ENCODE peak calls at places on chromosomes 5 and 9, in four cellular contexts. T, M, D and K are unnamed samples.

GRCh38 chr5:72268753-72269410 is 51.2 kb downstream of the MRPS27 start:
- DNase-seq in T (no peak), M (peak; percentile 64), D (no peak), K (peak; percentile 37)

GRCh38 chr9:110650991-110651411 is 17.6 kb upstream of the MUSK start:
- DNase-seq in T (no peak), M (peak; percentile 56), D (peak; percentile 99), K (no peak)

GRCh38 chr9:105993921-105994715 is 299.8 kb downstream of the TMEM38B start:
- DNase-seq in T (no peak), M (no peak), D (no peak), K (no peak)

GRCh38 chr5:162323471-162323870 is 255.9 kb downstream of the GABRG2 start:
- DNase-seq in T (no peak), M (peak; percentile 53), D (no peak), K (no peak)

GRCh38 chr5:176921669-176922196 is 22.6 kb upstream of the HK3 start:
- DNase-seq in T (no peak), M (no peak), D (no peak), K (no peak)

GRCh38 chr9:113809192-113809482 is 67.0 kb upstream of the ZNF618 start:
- DNase-seq in T (no peak), M (no peak), D (no peak), K (no peak)

GRCh38 chr5:140565780-140566095 is 1.1 kb downstream of the SLC35A4 start:
- DNase-seq in T (no peak), M (peak; percentile 49), D (no peak), K (no peak)

GRCh38 chr9:26375448-26375847 is 517.2 kb downstream of the CAAP1 start:
- DNase-seq in T (no peak), M (no peak), D (no peak), K (no peak)

GRCh38 chr9:81397735-81398381 is 291.5 kb downstream of the TLE1 start:
- DNase-seq in T (no peak), M (no peak), D (no peak), K (no peak)

GRCh38 chr5:138000102-138000723 is 32.7 kb downstream of the FAM13B start:
- DNase-seq in T (peak; percentile 16), M (peak; percentile 5), D (no peak), K (no peak)

GRCh38 chr5:151357792-151358191 is 10.4 kb upstream of the SLC36A2 start:
- DNase-seq in T (no peak), M (no peak), D (no peak), K (no peak)

GRCh38 chr5:178186417-178186816 is 754 bp downstream of the GMCL2 start:
- DNase-seq in T (no peak), M (no peak), D (no peak), K (no peak)

GRCh38 chr5:162485666-162486292 is 418.2 kb downstream of the GABRG2 start:
- DNase-seq in T (no peak), M (peak; percentile 4), D (no peak), K (no peak)

GRCh38 chr5:21810737-21811316 is 1042.3 kb downstream of the CDH12 start:
- DNase-seq in T (peak; percentile 4), M (peak; percentile 18), D (no peak), K (no peak)

GRCh38 chr5:59079622-59080620 is 497.0 kb downstream of the RAB3C start:
- DNase-seq in T (no peak), M (peak; percentile 73), D (peak; percentile 70), K (no peak)

GRCh38 chr5:91266184-91266705 is 116.9 kb downstream of the ARRDC3 start:
- DNase-seq in T (peak; percentile 74), M (peak; percentile 34), D (no peak), K (no peak)

GRCh38 chr5:11062379-11062778 is 301.3 kb upstream of the DAP start:
- DNase-seq in T (no peak), M (no peak), D (no peak), K (no peak)

GRCh38 chr9:116387934-116388714 is 234.5 kb downstream of the PAPPA start:
- DNase-seq in T (no peak), M (no peak), D (no peak), K (no peak)

GRCh38 chr5:1565737-1566734 is 42.3 kb upstream of the LPCAT1 start:
- DNase-seq in T (no peak), M (no peak), D (no peak), K (no peak)

GRCh38 chr9:98908897-98909634 is 34.6 kb upstream of the COL15A1 start:
- DNase-seq in T (no peak), M (no peak), D (peak; percentile 71), K (no peak)

GRCh38 chr5:59810041-59810440 is 83.5 kb downstream of the PDE4D start:
- DNase-seq in T (peak; percentile 70), M (peak; percentile 83), D (no peak), K (peak; percentile 51)

GRCh38 chr9:71909887-71910601 is 949 bp downstream of the ABHD17B start:
- DNase-seq in T (peak; percentile 46), M (peak; percentile 77), D (no peak), K (peak; percentile 65)
- TF ChIP-seq CTCF in T (no peak), M (no peak), D (no peak), K (no peak)

GRCh38 chr9:133234577-133235322 is 25.7 kb upstream of the OBP2B start:
- DNase-seq in T (no peak), M (no peak), D (no peak), K (no peak)
- TF ChIP-seq CTCF in T (no peak), M (no peak), D (no peak), K (no peak)

GRCh38 chr5:132756542-132756941 is 9.3 kb downstream of the CCNI2 start:
- DNase-seq in T (no peak), M (no peak), D (no peak), K (no peak)

GRCh38 chr5:132752581-132753125 is 5.4 kb downstream of the CCNI2 start:
- DNase-seq in T (no peak), M (no peak), D (no peak), K (no peak)

GRCh38 chr5:132754111-132754510 is 6.9 kb downstream of the CCNI2 start:
- DNase-seq in T (no peak), M (no peak), D (no peak), K (no peak)

GRCh38 chr5:132753135-132753987 is 6.1 kb downstream of the CCNI2 start:
- DNase-seq in T (no peak), M (no peak), D (no peak), K (no peak)

GRCh38 chr5:132754947-132755346 is 7.7 kb downstream of the CCNI2 start:
- DNase-seq in T (no peak), M (no peak), D (no peak), K (no peak)
- TF ChIP-seq CTCF in T (peak; percentile 14), M (peak; percentile 27), D (peak; percentile 38), K (peak; percentile 26)

GRCh38 chr9:132243156-132244074 is 81.6 kb downstream of the NTNG2 start:
- DNase-seq in T (no peak), M (no peak), D (no peak), K (no peak)
- TF ChIP-seq CTCF in T (no peak), M (no peak), D (no peak), K (no peak)

GRCh38 chr5:170468633-170469032 is 35.2 kb upstream of the KCNIP1 start:
- DNase-seq in T (no peak), M (no peak), D (no peak), K (no peak)

GRCh38 chr5:170467000-170467707 is 36.7 kb upstream of the KCNIP1 start:
- DNase-seq in T (peak; percentile 49), M (peak; percentile 46), D (peak; percentile 39), K (no peak)

GRCh38 chr5:170470808-170471404 is 32.9 kb upstream of the KCNIP1 start:
- DNase-seq in T (no peak), M (no peak), D (no peak), K (no peak)

GRCh38 chr5:170470275-170470674 is 33.5 kb upstream of the KCNIP1 start:
- DNase-seq in T (no peak), M (no peak), D (no peak), K (no peak)

GRCh38 chr5:170469414-170469813 is 34.4 kb upstream of the KCNIP1 start:
- DNase-seq in T (no peak), M (no peak), D (no peak), K (no peak)
- TF ChIP-seq CTCF in T (no peak), M (no peak), D (no peak), K (no peak)